ENCODE peak calls at places on chromosome 1, in five cellular contexts. W is fibroblast of the aortic adventitia, U is AG09309, X is fibroblast of pulmonary artery, F is AG04450. C is an unnamed sample.

GRCh38 chr1:230103341-230104173 is 36.5 kb downstream of the GALNT2 start:
- DNase-seq in W (peak; percentile 48), U (no peak), X (peak; percentile 51), F (no peak), C (no peak)

GRCh38 chr1:30807318-30808066 is 49.9 kb upstream of the LAPTM5 start:
- DNase-seq in W (peak; percentile 66), U (no peak), X (peak; percentile 63), F (no peak), C (peak; percentile 47)

GRCh38 chr1:68174173-68175113 is 57.9 kb downstream of the WLS start:
- DNase-seq in W (peak; percentile 98), U (peak; percentile 87), X (peak; percentile 96), F (peak; percentile 94), C (peak; percentile 91)

GRCh38 chr1:38221006-38221649 is 174.5 kb upstream of the POU3F1 start:
- DNase-seq in W (peak; percentile 25), U (peak; percentile 64), X (peak; percentile 1), F (peak; percentile 8), C (peak; percentile 16)

GRCh38 chr1:216785760-216786159 is 62.5 kb upstream of the ESRRG start:
- DNase-seq in W (no peak), U (no peak), X (no peak), F (no peak), C (no peak)

GRCh38 chr1:219629481-219629880 is 16.6 kb upstream of the ZC3H11B start:
- DNase-seq in W (peak; percentile 53), U (no peak), X (no peak), F (no peak), C (no peak)

GRCh38 chr1:185154912-185155513 is 1.7 kb downstream of the TRMT1L start:
- DNase-seq in W (peak; percentile 26), U (no peak), X (no peak), F (no peak), C (no peak)

GRCh38 chr1:155043793-155044192 is 7.3 kb upstream of the ADAM15 start:
- DNase-seq in W (no peak), U (no peak), X (no peak), F (no peak), C (no peak)

GRCh38 chr1:48645883-48646282 is 130.8 kb downstream of the BEND5 start:
- DNase-seq in W (no peak), U (no peak), X (no peak), F (no peak), C (no peak)

GRCh38 chr1:209797978-209798639 is 7.8 kb downstream of the IRF6 start:
- DNase-seq in W (peak; percentile 50), U (no peak), X (no peak), F (no peak), C (no peak)

GRCh38 chr1:84936116-84936810 is 43.3 kb upstream of the LPAR3 start:
- DNase-seq in W (peak; percentile 84), U (peak; percentile 39), X (peak; percentile 83), F (peak; percentile 38), C (no peak)

GRCh38 chr1:235425357-235425756 is 58.1 kb downstream of the TBCE start:
- DNase-seq in W (no peak), U (no peak), X (no peak), F (no peak), C (no peak)

GRCh38 chr1:235426680-235427079 is 59.5 kb downstream of the TBCE start:
- DNase-seq in W (no peak), U (no peak), X (no peak), F (no peak), C (no peak)

GRCh38 chr1:235426143-235426542 is 58.9 kb downstream of the TBCE start:
- DNase-seq in W (no peak), U (no peak), X (no peak), F (no peak), C (no peak)

GRCh38 chr1:235430991-235431390 is 63.8 kb downstream of the TBCE start:
- DNase-seq in W (peak; percentile 30), U (peak; percentile 18), X (peak; percentile 31), F (no peak), C (no peak)

DNA sequence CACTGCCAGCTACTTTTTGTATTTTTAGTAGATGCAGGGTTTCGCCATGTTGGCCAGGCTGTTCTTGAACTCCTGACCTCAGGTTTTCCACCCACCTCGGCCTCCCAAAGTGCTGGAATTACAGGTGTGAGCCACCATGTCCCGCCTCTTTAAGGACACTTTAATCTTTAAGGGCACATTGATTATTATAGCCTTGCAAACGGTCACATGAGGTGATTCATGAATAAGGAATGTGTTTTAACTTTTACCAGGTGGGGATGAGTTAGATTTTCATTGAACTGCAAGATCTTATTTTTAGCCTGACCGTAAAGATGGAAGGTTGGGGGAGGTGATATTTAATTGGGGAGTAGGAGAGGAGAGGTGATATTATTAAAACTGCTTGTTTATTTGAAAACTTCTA is 61.9 kb downstream of the TBCE start:
- DNase-seq in W (no peak), U (no peak), X (no peak), F (no peak), C (no peak)
- H3K4me3 ChIP-seq in W (no peak overlapping the region), U (no peak overlapping the region), X (no peak overlapping the region), F (no peak overlapping the region), C (no peak overlapping the region)

GRCh38 chr1:97013904-97014303 is 292.3 kb downstream of the PTBP2 start:
- DNase-seq in W (peak; percentile 79), U (peak; percentile 11), X (peak; percentile 79), F (no peak), C (peak; percentile 75)
- H3K4me3 ChIP-seq in W (no peak overlapping the region), U (no peak overlapping the region), X (no peak overlapping the region), F (no peak overlapping the region), C (no peak overlapping the region)

GRCh38 chr1:23624440-23624839 is 65.1 kb upstream of the ID3 start:
- DNase-seq in W (no peak), U (no peak), X (no peak), F (no peak), C (no peak)

GRCh38 chr1:23625929-23626535 is 65.6 kb upstream of the RPL11 start:
- DNase-seq in W (no peak), U (no peak), X (no peak), F (no peak), C (no peak)

GRCh38 chr1:23622284-23622683 is 63.0 kb upstream of the ID3 start:
- DNase-seq in W (no peak), U (no peak), X (no peak), F (no peak), C (no peak)

GRCh38 chr1:23627065-23627464 is 64.5 kb upstream of the RPL11 start:
- DNase-seq in W (no peak), U (no peak), X (no peak), F (no peak), C (no peak)

GRCh38 chr1:23625459-23625858 is 66.1 kb upstream of the RPL11 start:
- DNase-seq in W (no peak), U (no peak), X (no peak), F (no peak), C (no peak)
- H3K4me3 ChIP-seq in W (no peak overlapping the region), U (no peak overlapping the region), X (no peak overlapping the region), F (no peak overlapping the region), C (no peak overlapping the region)

GRCh38 chr1:25695991-25696330 is 79.4 kb downstream of the MAN1C1 start:
- DNase-seq in W (peak; percentile 91), U (peak; percentile 81), X (peak; percentile 95), F (peak; percentile 86), C (peak; percentile 90)

GRCh38 chr1:25692560-25692959 is 76.0 kb downstream of the MAN1C1 start:
- DNase-seq in W (no peak), U (no peak), X (no peak), F (no peak), C (no peak)

GRCh38 chr1:25694167-25694566 is 77.6 kb downstream of the MAN1C1 start:
- DNase-seq in W (peak; percentile 88), U (peak; percentile 80), X (no peak), F (no peak), C (peak; percentile 77)

GRCh38 chr1:25695066-25695990 is 78.7 kb downstream of the MAN1C1 start:
- DNase-seq in W (peak; percentile 99), U (peak; percentile 96), X (peak; percentile 99), F (peak; percentile 97), C (peak; percentile 96)

DNA sequence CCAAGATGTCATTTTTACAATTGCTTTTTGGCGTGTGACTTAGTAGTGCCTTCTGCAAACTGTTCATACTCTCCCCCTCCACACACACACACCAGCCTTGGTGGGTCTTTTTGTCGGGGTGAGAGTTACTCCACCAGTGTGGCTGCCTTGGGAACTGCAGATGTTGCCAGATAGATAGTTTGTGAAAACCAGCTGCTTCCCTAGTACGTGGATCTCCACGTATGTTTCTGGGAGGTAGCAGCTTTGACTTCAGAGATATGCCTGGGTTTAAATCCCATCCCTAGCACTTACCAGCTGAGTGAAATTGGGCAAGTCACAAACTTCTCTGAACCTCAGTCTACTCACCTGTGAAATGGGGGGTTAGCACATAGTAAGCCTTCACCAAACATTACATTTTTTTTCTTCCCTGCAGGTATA is 78.0 kb downstream of the MAN1C1 start:
- DNase-seq in W (peak; percentile 76), U (no peak), X (peak; percentile 50), F (no peak), C (no peak)
- H3K4me3 ChIP-seq in W (no peak overlapping the region), U (no peak overlapping the region), X (no peak overlapping the region), F (no peak overlapping the region), C (no peak overlapping the region)

GRCh38 chr1:7320661-7321060 is 450.4 kb upstream of the VAMP3 start:
- DNase-seq in W (no peak), U (no peak), X (no peak), F (no peak), C (no peak)

GRCh38 chr1:7325254-7325653 is 445.8 kb upstream of the VAMP3 start:
- DNase-seq in W (no peak), U (no peak), X (no peak), F (no peak), C (no peak)

GRCh38 chr1:7319196-7319595 is 451.9 kb upstream of the VAMP3 start:
- DNase-seq in W (no peak), U (no peak), X (no peak), F (no peak), C (no peak)

GRCh38 chr1:7322912-7323311 is 448.2 kb upstream of the VAMP3 start:
- DNase-seq in W (no peak), U (no peak), X (no peak), F (no peak), C (no peak)

DNA sequence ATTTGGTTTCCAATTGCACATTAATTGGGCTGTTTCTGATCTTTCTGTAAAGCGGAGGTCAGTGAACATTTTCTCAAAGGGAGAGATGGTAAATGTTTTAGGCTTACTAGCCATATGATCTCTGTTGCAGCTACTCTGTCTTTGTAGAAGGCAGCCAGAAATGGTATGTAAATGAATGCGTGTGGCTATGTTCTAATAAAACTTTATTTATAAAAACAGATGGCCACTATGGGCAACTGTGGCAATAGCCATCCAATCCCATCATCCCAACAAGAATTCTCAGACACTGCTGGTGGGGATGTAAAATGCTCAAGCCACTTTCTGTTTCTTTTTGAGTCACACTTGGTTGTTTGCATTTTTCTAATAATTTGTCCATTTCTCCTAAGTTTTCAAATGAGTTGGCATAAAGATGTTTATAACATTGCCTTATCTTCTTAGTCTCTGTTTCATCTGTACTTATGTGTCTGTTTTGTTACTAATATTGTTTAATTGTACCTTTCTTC is 448.8 kb upstream of the VAMP3 start:
- DNase-seq in W (no peak), U (no peak), X (no peak), F (no peak), C (no peak)
- H3K4me3 ChIP-seq in W (no peak overlapping the region), U (no peak overlapping the region), X (no peak overlapping the region), F (no peak overlapping the region), C (no peak overlapping the region)

C was measured in skeletal muscle cell.